ENCODE peak calls at places on chromosomes 16 and 17, in seven cellular contexts. E, T, K, I, Y, P and X are unnamed samples.

GRCh38 chr16:17945080-17945601 is 391.4 kb downstream of the NPIPA8 start:
- DNase-seq in Y (no peak), P (no peak), T (no peak), K (no peak), E (no peak), I (no peak), X (no peak)

GRCh38 chr16:68351991-68352431 is 41.2 kb downstream of the PRMT7 start:
- DNase-seq in Y (no peak), E (no peak), I (no peak), T (no peak), K (no peak), P (no peak), X (no peak)

GRCh38 chr17:16934133-16934795 is 37.7 kb downstream of the TNFRSF13B start:
- DNase-seq in P (no peak), Y (no peak), K (no peak), T (no peak), E (no peak), I (no peak), X (no peak)

GRCh38 chr17:18322522-18322921 is 7.4 kb downstream of the SMCR8 start:
- DNase-seq in K (no peak), Y (no peak), E (no peak), I (no peak), T (no peak), P (no peak), X (no peak)

GRCh38 chr16:84839956-84840355 is 20.2 kb downstream of the CRISPLD2 start:
- DNase-seq in Y (no peak), K (no peak), E (peak), P (no peak), T (peak), I (no peak), X (no peak)

GRCh38 chr17:43021739-43022512 is at the start of gene VAT1:
- DNase-seq in Y (peak), E (peak), T (peak), K (no peak), P (no peak), I (peak), X (no peak)

GRCh38 chr16:17607624-17608023 is 136.9 kb upstream of the XYLT1 start:
- DNase-seq in I (no peak), Y (no peak), E (no peak), K (no peak), P (no peak), T (peak), X (no peak)

GRCh38 chr16:1494711-1495110 is 1.6 kb downstream of the TELO2 start:
- DNase-seq in E (no peak), T (no peak), I (no peak), Y (no peak), P (no peak), K (no peak), X (no peak)

GRCh38 chr16:15811416-15811777 is 45.4 kb downstream of the MYH11 start:
- DNase-seq in P (no peak), I (no peak), E (no peak), K (no peak), Y (no peak), T (no peak), X (no peak)

GRCh38 chr16:89330177-89330856 is 112.8 kb downstream of the ZNF778 start:
- DNase-seq in E (peak), Y (peak), I (peak), K (no peak), T (no peak), P (no peak), X (no peak)

GRCh38 chr17:79399610-79400144 is 211.2 kb downstream of the RBFOX3 start:
- DNase-seq in Y (no peak), E (no peak), I (no peak), K (no peak), T (peak), P (no peak), X (no peak)

GRCh38 chr16:54009464-54010176 is 277.0 kb downstream of the IRX3 start:
- DNase-seq in P (no peak), K (no peak), Y (no peak), E (no peak), T (no peak), I (no peak), X (no peak)

GRCh38 chr16:86026916-86027315 is 128.0 kb downstream of the IRF8 start:
- DNase-seq in E (no peak), T (no peak), K (no peak), P (no peak), I (no peak), Y (no peak), X (no peak)

GRCh38 chr16:22945361-22945760 is 131.4 kb downstream of the HS3ST2 start:
- DNase-seq in E (no peak), Y (no peak), T (no peak), I (no peak), P (no peak), K (no peak), X (no peak)

GRCh38 chr17:5355416-5356129 is 63.9 kb downstream of the NUP88 start:
- DNase-seq in E (no peak), T (no peak), P (no peak), I (no peak), K (no peak), Y (peak), X (no peak)

GRCh38 chr16:67431077-67431804 is at the start of gene HSD11B2:
- DNase-seq in Y (no peak), T (peak), I (peak), E (peak), P (no peak), K (no peak), X (no peak)

GRCh38 chr16:85227262-85227923 is 115.1 kb upstream of the CIBAR2 start:
- DNase-seq in Y (no peak), I (no peak), K (no peak), E (no peak), P (peak), T (no peak), X (no peak)

GRCh38 chr16:19377864-19378263 is 39.8 kb upstream of the TMC5 start:
- DNase-seq in Y (no peak), E (no peak), P (no peak), K (no peak), T (no peak), I (peak), X (no peak)

GRCh38 chr17:3529817-3530741 is 27.5 kb downstream of the TRPV3 start:
- DNase-seq in K (no peak), T (no peak), P (no peak), E (no peak), Y (peak), I (no peak), X (no peak)

GRCh38 chr16:74743045-74743667 is 31.5 kb downstream of the FA2H start:
- DNase-seq in K (no peak), Y (no peak), I (peak), E (no peak), P (no peak), T (no peak), X (no peak)

GRCh38 chr16:88287219-88287618 is 95.5 kb upstream of the ZNF469 start:
- DNase-seq in P (no peak), E (peak), K (no peak), Y (peak), I (peak), T (peak), X (no peak)

GRCh38 chr17:19415806-19416775 is 5.1 kb downstream of the RNF112 start:
- DNase-seq in Y (no peak), I (no peak), T (no peak), E (no peak), K (no peak), P (no peak), X (no peak)

GRCh38 chr17:12730931-12731521 is 58.3 kb upstream of the ARHGAP44 start:
- DNase-seq in T (no peak), Y (no peak), E (peak), K (no peak), P (no peak), I (no peak), X (no peak)
- TF ChIP-seq SIN3A in T (no peak), Y (no peak), E (peak), K (no peak), P (no peak), I (no peak), X (no peak)

DNA sequence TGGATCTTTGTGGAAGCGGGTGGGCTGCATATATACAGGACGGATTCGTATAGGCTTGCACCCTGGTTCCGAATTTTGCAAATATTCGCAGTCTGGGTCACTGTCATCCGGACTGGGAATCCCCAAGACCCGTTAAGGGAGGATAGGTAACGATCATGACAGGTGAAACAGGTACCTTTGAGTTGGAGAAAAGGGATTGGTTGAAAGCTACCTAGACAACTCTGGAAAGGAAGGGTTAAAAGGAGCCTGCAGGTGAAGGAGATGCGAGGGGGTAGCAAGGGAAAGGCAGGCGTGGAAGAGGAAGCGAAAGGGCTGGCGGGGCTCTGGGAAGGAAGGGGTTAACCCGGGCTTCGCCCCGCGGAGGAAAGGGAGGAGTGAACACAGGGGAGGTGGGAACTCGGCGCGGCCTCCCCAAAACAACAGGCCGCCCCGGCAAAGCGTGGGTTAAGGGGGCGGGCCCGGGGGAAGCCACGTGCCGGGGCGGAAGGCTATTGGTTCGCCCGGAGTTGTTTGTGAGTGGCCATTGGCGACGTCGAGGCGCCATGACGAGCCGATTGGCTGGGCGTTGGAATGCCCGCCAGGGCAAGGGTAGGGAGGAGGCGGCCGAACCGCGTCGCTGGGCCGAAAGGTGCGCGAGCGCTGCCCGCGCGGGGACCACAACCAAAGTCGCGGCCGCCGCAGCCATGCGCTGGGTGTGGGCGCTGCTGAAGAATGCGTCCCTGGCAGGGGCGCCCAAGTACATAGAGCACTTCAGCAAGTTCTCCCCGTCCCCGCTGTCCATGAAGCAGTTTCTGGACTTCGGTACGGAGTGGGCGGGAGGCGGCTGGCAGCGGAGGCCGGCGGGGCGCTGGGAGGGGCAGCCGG is at the start of gene PDK2:
- DNase-seq in I (peak), K (peak), E (peak), P (peak), Y (peak), T (peak), X (no peak)
- TF ChIP-seq POLR2AphosphoS5 in I (no peak), K (no peak), E (peak), P (no peak), Y (peak), T (peak), X (peak)

GRCh38 chr17:7379134-7379533 is 1.8 kb upstream of the TNK1 start:
- DNase-seq in P (no peak), T (no peak), I (no peak), K (no peak), Y (no peak), E (no peak), X (no peak)

GRCh38 chr17:7383371-7383741 is 2.5 kb downstream of the TNK1 start:
- DNase-seq in K (no peak), I (no peak), E (no peak), T (no peak), P (no peak), Y (no peak), X (no peak)

GRCh38 chr17:7380855-7381683 is at the start of gene TNK1:
- DNase-seq in E (no peak), P (no peak), I (peak), K (no peak), T (peak), Y (peak), X (no peak)

GRCh38 chr17:7382901-7383300 is 2.0 kb downstream of the TNK1 start:
- DNase-seq in K (no peak), P (no peak), Y (no peak), T (no peak), I (no peak), E (no peak), X (no peak)

DNA sequence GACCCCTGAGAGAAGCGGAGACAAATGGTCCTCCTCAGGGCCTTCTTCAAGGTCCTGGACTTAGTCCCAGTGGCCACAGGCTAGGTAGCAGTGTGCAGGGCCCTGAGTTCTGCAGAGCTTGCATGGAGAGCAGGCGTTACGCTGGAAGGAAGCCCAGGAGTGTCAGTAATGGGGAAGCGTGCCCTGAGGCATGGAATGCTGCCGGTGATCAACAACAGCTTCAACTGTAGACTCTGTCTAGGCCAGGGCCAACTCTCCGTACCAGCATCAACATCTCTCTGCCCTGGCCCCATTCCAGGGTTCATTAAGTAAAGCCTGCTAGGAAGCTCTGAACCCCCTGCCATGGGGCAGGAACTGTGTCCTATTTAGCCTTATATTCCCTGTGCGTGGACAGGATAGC is 568 bp upstream of the TNK1 start:
- DNase-seq in I (no peak), P (no peak), Y (no peak), T (peak), K (no peak), E (no peak), X (no peak)
- TF ChIP-seq SIN3A in I (no peak), P (no peak), Y (peak), T (no peak), K (no peak), E (no peak), X (no peak)

GRCh38 chr17:37570527-37571093 is 38.6 kb downstream of the SYNRG start:
- DNase-seq in E (peak), T (peak), P (no peak), I (peak), K (peak), Y (peak), X (peak)
- TF ChIP-seq POLR2AphosphoS5 in E (no peak), T (no peak), P (no peak), I (no peak), K (no peak), Y (no peak), X (no peak)

DNA sequence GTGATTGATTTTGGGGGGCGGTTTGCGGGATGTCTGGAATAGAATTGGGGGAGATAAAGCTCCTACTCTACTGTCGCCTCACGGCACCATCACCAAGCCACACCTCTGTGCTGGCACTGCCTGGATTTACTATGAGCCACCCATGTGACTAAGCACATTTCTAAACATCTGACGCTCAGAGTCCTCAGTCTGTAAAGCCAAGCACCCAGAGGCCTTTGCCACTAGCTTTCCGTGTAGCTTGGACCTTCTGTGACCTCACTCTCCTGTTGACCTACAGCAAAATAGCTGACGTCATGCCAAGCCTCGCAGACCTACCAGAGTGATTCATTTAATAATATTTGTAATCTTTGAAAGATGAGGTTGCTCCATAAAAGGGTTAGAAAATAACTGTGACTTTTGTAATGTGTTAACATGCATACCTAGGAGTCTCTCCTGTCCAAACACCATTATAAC is 38.5 kb upstream of the MYOCD start:
- DNase-seq in K (no peak), P (no peak), I (no peak), Y (peak), T (no peak), E (no peak), X (peak)
- TF ChIP-seq SIN3A in K (no peak), P (no peak), I (no peak), Y (no peak), T (no peak), E (no peak), X (no peak)